ENCODE peak calls at places on chromosome 14, in nine cellular contexts. C, E, A, T, P, X, R, V and B are unnamed samples.

GRCh38 chr14:88695873-88696272 is 96.9 kb downstream of the EML5 start:
- DNase-seq in T (peak; percentile 30), E (no peak), X (no peak), V (no peak), C (no peak), P (no peak), R (peak; percentile 29), A (peak; percentile 3), B (no peak)

GRCh38 chr14:23183076-23183475 is 384 bp downstream of the SLC7A8 start:
- DNase-seq in X (no peak), P (peak; percentile 19), C (no peak), V (no peak), R (peak; percentile 55), A (no peak), E (peak; percentile 27), T (no peak), B (no peak)

GRCh38 chr14:63614964-63615363 is 26.7 kb downstream of the WDR89 start:
- DNase-seq in P (peak; percentile 98), C (no peak), T (peak; percentile 67), V (no peak), R (peak; percentile 57), X (no peak), E (no peak), A (peak; percentile 52), B (no peak)

GRCh38 chr14:23177181-23177580 is 6.3 kb downstream of the SLC7A8 start:
- DNase-seq in R (no peak), X (no peak), P (peak; percentile 15), T (no peak), V (no peak), A (no peak), E (no peak), C (no peak), B (no peak)

GRCh38 chr14:105067140-105067968 is 2.1 kb upstream of the GPR132 start:
- DNase-seq in X (no peak), R (peak; percentile 67), V (no peak), T (peak; percentile 61), E (no peak), P (no peak), A (no peak), C (no peak), B (no peak)

GRCh38 chr14:44812672-44813071 is 149.1 kb downstream of the KLHL28 start:
- DNase-seq in P (no peak), C (no peak), R (no peak), T (no peak), X (no peak), V (no peak), A (no peak), E (peak; percentile 34), B (no peak)

GRCh38 chr14:24231263-24232120 is 675 bp downstream of the NEDD8 start:
- DNase-seq in R (peak; percentile 31), A (no peak), E (peak; percentile 76), V (no peak), C (no peak), T (no peak), P (no peak), X (peak; percentile 70), B (no peak)

GRCh38 chr14:64760146-64760755 is 56.0 kb downstream of the PLEKHG3 start:
- DNase-seq in V (peak; percentile 70), E (peak; percentile 78), X (peak; percentile 83), C (no peak), A (peak; percentile 11), P (peak; percentile 32), R (peak; percentile 52), T (peak; percentile 42), B (no peak)

GRCh38 chr14:34714320-34715107 is at the start of gene CFL2:
- DNase-seq in C (peak; percentile 50), P (peak; percentile 81), V (peak; percentile 94), A (peak; percentile 65), E (peak; percentile 91), R (peak; percentile 91), T (peak; percentile 52), X (peak; percentile 91), B (no peak)

GRCh38 chr14:42523656-42524055 is 917.0 kb downstream of the LRFN5 start:
- DNase-seq in A (peak; percentile 74), V (no peak), P (no peak), X (no peak), C (no peak), E (no peak), T (no peak), R (peak; percentile 5), B (no peak)

GRCh38 chr14:80770114-80770917 is 171.2 kb downstream of the CEP128 start:
- DNase-seq in T (peak; percentile 34), R (peak; percentile 36), E (no peak), A (no peak), V (no peak), C (no peak), X (no peak), P (peak; percentile 70), B (no peak)

GRCh38 chr14:90447720-90448497 is 51.1 kb downstream of the CALM1 start:
- DNase-seq in X (peak; percentile 86), V (no peak), C (no peak), A (no peak), R (no peak), E (no peak), P (no peak), T (no peak), B (no peak)

GRCh38 chr14:104263671-104264358 is 125.4 kb downstream of the KIF26A start:
- DNase-seq in T (no peak), C (no peak), V (no peak), P (no peak), X (no peak), R (no peak), A (no peak), E (no peak), B (no peak)

GRCh38 chr14:52923902-52924575 is 26.8 kb downstream of the FERMT2 start:
- DNase-seq in R (peak; percentile 31), C (no peak), T (no peak), V (no peak), E (peak; percentile 51), X (peak; percentile 60), P (no peak), A (no peak), B (no peak)

DNA sequence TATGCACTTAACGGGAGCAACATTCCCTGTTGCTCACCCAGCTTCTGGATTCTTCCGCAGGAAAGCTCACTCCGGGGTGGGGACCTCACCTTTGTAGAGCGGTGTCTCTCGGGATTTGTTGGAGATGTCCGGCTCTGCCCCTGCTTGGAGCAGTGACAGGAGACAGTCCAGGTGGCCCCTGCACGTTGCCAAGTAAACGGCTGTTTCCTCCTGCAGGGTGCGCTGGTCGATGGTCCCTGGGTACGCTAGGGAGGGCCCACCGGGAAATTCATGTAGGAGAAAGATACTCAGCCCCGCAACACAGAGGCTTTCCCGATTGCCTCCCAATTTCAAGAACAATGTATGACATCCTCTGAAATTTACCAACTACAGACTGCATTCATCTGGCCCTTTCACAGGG is 23.1 kb downstream of the ASB2 start:
- DNase-seq in R (no peak), T (no peak), P (no peak), A (no peak), E (peak; percentile 66), X (no peak), C (no peak), V (peak; percentile 52), B (no peak)
- H3K4me1 ChIP-seq in R (no peaks in the 10 kb centered on the region), T (no peaks in the 10 kb centered on the region), P (no peaks in the 10 kb centered on the region), A (no peaks in the 10 kb centered on the region), E (no peaks in the 10 kb centered on the region), X (peaks cover 11% of the 10 kb centered on the region), C (peaks cover 45% of the 10 kb centered on the region), V (peaks cover 3% of the 10 kb centered on the region), B (no peaks in the 10 kb centered on the region)

GRCh38 chr14:71538288-71538687 is 393.9 kb upstream of the RGS6 start:
- DNase-seq in V (no peak), T (no peak), A (no peak), X (no peak), C (no peak), R (no peak), P (no peak), E (no peak), B (no peak)
- H3K4me1 ChIP-seq in V (no peaks in the 10 kb centered on the region), T (peaks cover 13% of the 10 kb centered on the region), A (peaks cover 7% of the 10 kb centered on the region), X (no peaks in the 10 kb centered on the region), C (peaks cover 36% of the 10 kb centered on the region), R (peaks cover 32% of the 10 kb centered on the region), P (peaks cover 17% of the 10 kb centered on the region), E (peaks cover 36% of the 10 kb centered on the region), B (no peaks in the 10 kb centered on the region)

GRCh38 chr14:51562816-51563215 is 88.9 kb upstream of the FRMD6 start:
- DNase-seq in X (no peak), R (peak; percentile 63), A (peak; percentile 37), T (peak; percentile 68), E (no peak), V (no peak), P (no peak), C (no peak), B (no peak)
- H3K4me1 ChIP-seq in X (no peaks in the 10 kb centered on the region), R (peaks cover 27% of the 10 kb centered on the region), A (no peaks in the 10 kb centered on the region), T (peaks cover 22% of the 10 kb centered on the region), E (peaks cover 9% of the 10 kb centered on the region), V (peaks cover 22% of the 10 kb centered on the region), P (no peaks in the 10 kb centered on the region), C (no peaks in the 10 kb centered on the region), B (peaks cover 53% of the 10 kb centered on the region)

GRCh38 chr14:100239200-100239839 is 376 bp downstream of the YY1 start:
- DNase-seq in E (no peak), R (peak; percentile 38), X (peak; percentile 67), A (no peak), C (no peak), V (no peak), P (peak; percentile 36), T (no peak), B (no peak)
- H3K4me1 ChIP-seq in E (peaks cover 34% of the 10 kb centered on the region), R (peaks cover 38% of the 10 kb centered on the region), X (peaks cover 45% of the 10 kb centered on the region), A (peaks cover 10% of the 10 kb centered on the region), C (peaks cover 55% of the 10 kb centered on the region), V (peaks cover 15% of the 10 kb centered on the region), P (peaks cover 22% of the 10 kb centered on the region), T (peaks cover 3% of the 10 kb centered on the region), B (peaks cover 16% of the 10 kb centered on the region)

GRCh38 chr14:68894802-68895201 is 84.3 kb downstream of the ACTN1 start:
- DNase-seq in R (peak; percentile 79), A (peak; percentile 29), T (peak; percentile 76), E (no peak), P (peak; percentile 83), V (no peak), X (no peak), C (no peak), B (no peak)

GRCh38 chr14:68894123-68894522 is 85.0 kb downstream of the ACTN1 start:
- DNase-seq in P (peak; percentile 53), V (no peak), R (no peak), X (no peak), E (no peak), A (peak; percentile 47), C (peak; percentile 41), T (peak; percentile 31), B (no peak)

GRCh38 chr14:68896132-68896531 is 83.0 kb downstream of the ACTN1 start:
- DNase-seq in R (no peak), X (peak; percentile 81), C (no peak), T (no peak), P (peak; percentile 21), A (no peak), E (peak; percentile 14), V (no peak), B (no peak)

GRCh38 chr14:68893566-68893965 is 85.5 kb downstream of the ACTN1 start:
- DNase-seq in P (no peak), T (no peak), R (no peak), V (no peak), C (no peak), X (no peak), A (no peak), E (no peak), B (no peak)

GRCh38 chr14:68895304-68895703 is 83.8 kb downstream of the ACTN1 start:
- DNase-seq in V (no peak), E (no peak), X (no peak), A (no peak), R (no peak), T (no peak), P (no peak), C (no peak), B (no peak)
- H3K4me1 ChIP-seq in V (no peaks in the 10 kb centered on the region), E (no peaks in the 10 kb centered on the region), X (no peaks in the 10 kb centered on the region), A (peaks cover 10% of the 10 kb centered on the region), R (peaks cover 3% of the 10 kb centered on the region), T (peaks cover 20% of the 10 kb centered on the region), P (peaks cover 23% of the 10 kb centered on the region), C (peaks cover 85% of the 10 kb centered on the region), B (no peaks in the 10 kb centered on the region)